ENCODE peak calls at places on chromosome 3, in four cellular contexts. O, W, X and G are unnamed samples.
A peak's percentile ranks its signal among the peaks of the same experiment; 100 is the strongest.

GRCh38 chr3:188421151-188421821 is 267.3 kb downstream of the LPP start:
- DNase-seq in X (no peak), O (no peak), W (no peak), G (no peak)

GRCh38 chr3:137792633-137793271 is 28.6 kb downstream of the SOX14 start:
- DNase-seq in O (peak; percentile 67), X (peak; percentile 38), W (peak; percentile 17), G (peak; percentile 71)

GRCh38 chr3:160758929-160759577 is 3.0 kb downstream of the PPM1L start:
- DNase-seq in O (no peak), W (no peak), X (no peak), G (no peak)

GRCh38 chr3:42498034-42498433 is 4.4 kb upstream of the VIPR1 start:
- DNase-seq in W (no peak), O (no peak), X (no peak), G (no peak)

GRCh38 chr3:124851136-124851535 is 36.0 kb downstream of the ITGB5 start:
- DNase-seq in W (no peak), O (no peak), X (no peak), G (no peak)

GRCh38 chr3:30628931-30629590 is 22.7 kb downstream of the TGFBR2 start:
- DNase-seq in O (no peak), X (no peak), W (no peak), G (no peak)

GRCh38 chr3:172542999-172543398 is 19.8 kb upstream of the TNFSF10 start:
- DNase-seq in W (no peak), O (no peak), X (no peak), G (no peak)

GRCh38 chr3:134378384-134378783 is 4.1 kb upstream of the AMOTL2 start:
- DNase-seq in X (peak; percentile 33), O (peak; percentile 76), W (peak; percentile 50), G (peak; percentile 60)

GRCh38 chr3:161222662-161223061 is 1.6 kb downstream of the NMD3 start:
- DNase-seq in X (no peak), W (no peak), O (no peak), G (no peak)

GRCh38 chr3:118380576-118380975 is 654.1 kb downstream of the IGSF11 start:
- DNase-seq in O (no peak), W (no peak), X (no peak), G (no peak)

GRCh38 chr3:141367038-141367730 is 1.1 kb upstream of the ZBTB38 start:
- DNase-seq in W (no peak), O (no peak), X (no peak), G (no peak)

GRCh38 chr3:74613060-74613459 is 1.4 kb downstream of the CNTN3 start:
- DNase-seq in O (no peak), X (no peak), W (no peak), G (no peak)

GRCh38 chr3:72368331-72368975 is 479.8 kb downstream of the SHQ1 start:
- DNase-seq in X (no peak), W (no peak), O (no peak), G (no peak)

GRCh38 chr3:173529062-173529711 is 131.6 kb downstream of the NLGN1 start:
- DNase-seq in X (no peak), O (peak; percentile 44), W (peak; percentile 46), G (peak; percentile 39)

GRCh38 chr3:66344391-66344811 is 123.6 kb downstream of the SLC25A26 start:
- DNase-seq in O (no peak), X (no peak), W (peak; percentile 50), G (no peak)

GRCh38 chr3:40930772-40931171 is 268.5 kb upstream of the CTNNB1 start:
- DNase-seq in O (no peak), W (no peak), X (no peak), G (no peak)

GRCh38 chr3:48400824-48401433 is 28.9 kb downstream of the FBXW12 start:
- DNase-seq in O (peak; percentile 50), W (peak; percentile 73), X (peak; percentile 79), G (peak; percentile 80)

GRCh38 chr3:55162031-55162784 is 234.3 kb upstream of the LRTM1 start:
- DNase-seq in O (no peak), X (no peak), W (no peak), G (no peak)

GRCh38 chr3:37646865-37647264 is 214.8 kb upstream of the CTDSPL start:
- DNase-seq in W (no peak), O (no peak), X (no peak), G (no peak)

GRCh38 chr3:37592328-37592727 is 269.4 kb upstream of the CTDSPL start:
- DNase-seq in X (peak; percentile 48), O (no peak), W (no peak), G (no peak)

GRCh38 chr3:177753498-177754155 is 556.3 kb upstream of the TBL1XR1 start:
- DNase-seq in W (no peak), O (no peak), X (no peak), G (no peak)

GRCh38 chr3:154421067-154421466 is 8.9 kb downstream of the GPR149 start:
- DNase-seq in W (no peak), O (peak; percentile 29), X (no peak), G (no peak)

GRCh38 chr3:145557405-145557804 is 603.6 kb downstream of the PLOD2 start:
- DNase-seq in X (no peak), W (no peak), O (no peak), G (peak; percentile 4)

GRCh38 chr3:58388550-58389061 is 45.0 kb downstream of the PDHB start:
- DNase-seq in W (peak; percentile 16), X (no peak), O (no peak), G (no peak)

GRCh38 chr3:62371032-62371734 is 2.2 kb downstream of the FEZF2 start:
- DNase-seq in X (no peak), W (no peak), O (peak; percentile 48), G (no peak)

GRCh38 chr3:173135059-173135458 is 6.0 kb downstream of the SPATA16 start:
- DNase-seq in O (no peak), W (no peak), X (no peak), G (no peak)

GRCh38 chr3:197795200-197795599 is 4.1 kb downstream of the LRCH3 start:
- DNase-seq in X (no peak), O (no peak), W (peak; percentile 84), G (no peak)

GRCh38 chr3:154970796-154971195 is 109.3 kb upstream of the MME start:
- DNase-seq in X (no peak), W (no peak), O (no peak), G (no peak)

GRCh38 chr3:170523248-170523647 is 62.6 kb downstream of the SLC7A14 start:
- DNase-seq in X (no peak), W (no peak), O (no peak), G (no peak)

GRCh38 chr3:174218011-174218410 is 641.1 kb upstream of the NAALADL2 start:
- DNase-seq in O (no peak), W (no peak), X (no peak), G (no peak)

GRCh38 chr3:189096092-189096491 is 75.7 kb upstream of the TPRG1 start:
- DNase-seq in X (no peak), W (no peak), O (no peak), G (no peak)

GRCh38 chr3:39383190-39383912 is at the start of gene SLC25A38:
- DNase-seq in O (peak; percentile 76), W (peak; percentile 82), X (peak; percentile 82), G (peak; percentile 81)

GRCh38 chr3:189277711-189278110 is 105.9 kb downstream of the TPRG1 start:
- DNase-seq in O (no peak), W (no peak), X (no peak), G (no peak)

GRCh38 chr3:89474333-89475130 is 367.1 kb downstream of the EPHA3 start:
- DNase-seq in W (no peak), X (no peak), O (no peak), G (no peak)

GRCh38 chr3:195873971-195874370 is 34.4 kb downstream of the TNK2 start:
- DNase-seq in X (no peak), O (no peak), W (no peak), G (no peak)

GRCh38 chr3:189446959-189447560 is 184.1 kb upstream of the TP63 start:
- DNase-seq in X (no peak), W (no peak), O (no peak), G (no peak)

DNA sequence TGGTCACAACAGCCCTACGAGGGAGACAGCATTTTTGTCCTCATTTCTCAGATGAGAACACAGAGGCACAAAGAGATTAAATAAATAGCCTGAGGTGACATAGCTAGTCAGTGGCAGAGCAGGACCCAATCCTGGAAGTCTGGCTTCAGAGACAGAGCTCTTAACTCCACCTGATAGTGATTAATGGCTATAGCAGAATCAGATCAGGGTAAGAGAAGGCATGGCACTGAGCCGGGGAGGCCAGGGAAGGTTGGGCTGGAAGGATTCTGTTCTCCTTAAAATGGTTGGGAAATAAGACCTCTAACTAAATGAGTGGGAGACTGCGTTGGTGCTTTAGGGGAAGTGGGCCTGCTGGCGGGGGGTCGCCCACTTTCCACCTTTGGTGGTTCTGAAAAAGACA is 104.5 kb downstream of the VGLL4 start:
- DNase-seq in O (no peak), W (no peak), X (no peak), G (no peak)
- TF ChIP-seq ELF4 in O (no peak), W (no peak), X (no peak), G (no peak)

GRCh38 chr3:187040637-187041361 is 98.5 kb downstream of the RPL39L start:
- DNase-seq in W (peak; percentile 83), O (no peak), X (peak; percentile 33), G (no peak)
- TF ChIP-seq ELF4 in W (no peak), O (no peak), X (no peak), G (no peak)

DNA sequence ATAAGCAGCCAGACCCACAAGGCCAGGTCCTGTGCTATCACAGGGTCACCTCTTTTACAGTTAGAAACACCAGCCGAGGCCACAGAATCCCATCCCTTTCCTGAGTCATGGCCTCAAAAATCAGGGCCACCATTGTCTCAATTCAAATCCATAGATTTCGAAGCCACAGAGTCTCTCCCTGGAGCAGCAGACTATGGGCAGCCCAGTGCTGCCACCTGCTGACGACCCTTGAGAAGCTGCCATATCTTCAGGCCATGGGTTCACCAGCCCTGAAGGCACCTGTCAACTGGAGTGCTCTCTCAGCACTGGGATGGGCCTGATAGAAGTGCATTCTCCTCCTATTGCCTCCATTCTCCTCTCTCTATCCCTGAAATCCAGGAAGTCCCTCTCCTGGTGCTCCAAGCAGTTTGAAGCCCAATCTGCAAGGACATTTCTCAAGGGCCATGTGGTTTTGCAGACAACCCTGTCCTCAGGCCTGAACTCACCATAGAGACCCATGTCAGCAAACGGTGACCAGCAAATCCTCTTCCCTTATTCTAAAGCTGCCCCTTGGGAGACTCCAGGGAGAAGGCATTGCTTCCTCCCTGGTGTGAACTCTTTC is 39.6 kb downstream of the TGM4 start:
- DNase-seq in W (peak; percentile 60), X (peak; percentile 82), O (peak; percentile 81), G (peak; percentile 83)
- TF ChIP-seq ELF4 in W (no peak), X (no peak), O (no peak), G (no peak)

GRCh38 chr3:152021951-152022461 is 148.6 kb downstream of the SUCNR1 start:
- DNase-seq in X (no peak), O (no peak), W (no peak), G (no peak)

DNA sequence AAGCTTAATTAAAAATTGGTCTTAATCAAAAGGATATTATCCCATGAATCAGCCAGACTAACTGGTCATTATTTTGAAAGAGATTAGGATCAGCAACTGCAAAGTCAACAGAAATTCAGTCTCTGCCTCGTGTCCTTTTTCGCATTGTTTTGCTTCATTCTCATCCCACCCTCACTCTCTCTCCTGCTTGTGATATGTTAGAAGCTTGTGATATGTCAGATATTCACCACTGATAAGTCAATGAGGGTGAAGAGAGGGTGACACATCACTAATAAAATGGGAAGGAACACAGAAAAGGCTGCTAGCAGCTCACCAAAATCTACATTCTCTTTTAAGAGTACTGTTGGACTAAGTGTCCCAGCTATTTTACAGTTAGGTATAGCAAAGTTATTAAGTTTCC is 146.1 kb downstream of the SUCNR1 start:
- DNase-seq in W (no peak), X (no peak), O (no peak), G (no peak)
- TF ChIP-seq ELF4 in W (no peak), X (no peak), O (no peak), G (no peak)